ENCODE peak calls at places on chromosome 2, in six cellular contexts. D, E, W, F, J and A are unnamed samples. For H3K27me3, the result is how much of the 10 kb centered on the place peaks cover.

GRCh38 chr2:226256237-226256636 is 543.4 kb downstream of the IRS1 start:
- DNase-seq in D (no peak), E (no peak), W (no peak), F (no peak), J (no peak), A (no peak)

GRCh38 chr2:102294802-102295489 is 16.4 kb upstream of the IL1RL1 start:
- DNase-seq in D (no peak), E (no peak), W (no peak), F (no peak), J (no peak), A (no peak)

GRCh38 chr2:187369471-187369870 is 78.6 kb downstream of the CALCRL start:
- DNase-seq in D (no peak), E (no peak), W (no peak), F (no peak), J (no peak), A (no peak)

GRCh38 chr2:127558911-127559310 is 23.4 kb downstream of the MYO7B start:
- DNase-seq in D (no peak), E (no peak), W (no peak), F (no peak), J (no peak), A (no peak)

GRCh38 chr2:27781496-27781895 is 10.0 kb downstream of the MRPL33 start:
- DNase-seq in D (no peak), E (no peak), W (no peak), F (no peak), J (no peak), A (peak)

GRCh38 chr2:74051504-74051903 is 66.8 kb downstream of the TET3 start:
- DNase-seq in D (no peak), E (no peak), W (no peak), F (no peak), J (no peak), A (no peak)

GRCh38 chr2:223306371-223306770 is 254.4 kb downstream of the KCNE4 start:
- DNase-seq in D (no peak), E (peak), W (peak), F (no peak), J (no peak), A (no peak)

GRCh38 chr2:203892207-203892606 is 24.6 kb downstream of the CTLA4 start:
- DNase-seq in D (no peak), E (no peak), W (peak), F (no peak), J (no peak), A (no peak)

GRCh38 chr2:239965318-239965717 is 59.8 kb downstream of the NDUFA10 start:
- DNase-seq in D (no peak), E (no peak), W (peak), F (no peak), J (no peak), A (no peak)

GRCh38 chr2:110106642-110107041 is 9.0 kb downstream of the MALL start:
- DNase-seq in D (no peak), E (no peak), W (no peak), F (no peak), J (no peak), A (peak)

GRCh38 chr2:144942516-144943256 is 422.8 kb upstream of the ZEB2 start:
- DNase-seq in D (no peak), E (no peak), W (no peak), F (no peak), J (peak), A (no peak)

GRCh38 chr2:74916394-74916793 is 42.0 kb upstream of the POLE4 start:
- DNase-seq in D (no peak), E (no peak), W (no peak), F (no peak), J (no peak), A (no peak)

GRCh38 chr2:134244587-134244986 is 9.3 kb upstream of the MGAT5 start:
- DNase-seq in D (no peak), E (no peak), W (no peak), F (no peak), J (no peak), A (no peak)

GRCh38 chr2:10608273-10608672 is 81.5 kb downstream of the NOL10 start:
- DNase-seq in D (no peak), E (no peak), W (no peak), F (no peak), J (no peak), A (no peak)

GRCh38 chr2:149062531-149062930 is 24.0 kb downstream of the LYPD6B start:
- DNase-seq in D (no peak), E (no peak), W (no peak), F (no peak), J (no peak), A (no peak)

GRCh38 chr2:120305296-120305695 is 40.6 kb upstream of the INHBB start:
- DNase-seq in D (no peak), E (no peak), W (peak), F (peak), J (peak), A (peak)

GRCh38 chr2:84782717-84783442 is 98.0 kb downstream of the TRABD2A start:
- DNase-seq in D (no peak), E (no peak), W (no peak), F (no peak), J (no peak), A (no peak)

GRCh38 chr2:169641464-169641863 is 52.7 kb downstream of the CFAP210 start:
- DNase-seq in D (no peak), E (no peak), W (no peak), F (no peak), J (no peak), A (no peak)

GRCh38 chr2:46252891-46253659 is 44.1 kb upstream of the EPAS1 start:
- DNase-seq in D (peak), E (no peak), W (no peak), F (no peak), J (no peak), A (no peak)

GRCh38 chr2:35858216-35858615 is 497.4 kb upstream of the CRIM1 start:
- DNase-seq in D (no peak), E (no peak), W (no peak), F (no peak), J (no peak), A (no peak)

GRCh38 chr2:109260886-109261700 is 132.1 kb downstream of the SH3RF3 start:
- DNase-seq in D (no peak), E (no peak), W (peak), F (peak), J (peak), A (no peak)

GRCh38 chr2:225002039-225002655 is 40.1 kb downstream of the DOCK10 start:
- DNase-seq in D (no peak), E (peak), W (peak), F (peak), J (peak), A (peak)

GRCh38 chr2:207710814-207711740 is at the start of gene CCNYL1:
- DNase-seq in D (peak), E (peak), W (peak), F (peak), J (peak), A (peak)
- H3K27me3 ChIP-seq in D (under half), E (under half), W (under half), F (under half), J (under half), A (under half)

GRCh38 chr2:232522014-232522854 is 2.0 kb downstream of the PRSS56 start:
- DNase-seq in D (peak), E (no peak), W (peak), F (peak), J (peak), A (peak)

GRCh38 chr2:232521524-232521923 is 1.3 kb downstream of the PRSS56 start:
- DNase-seq in D (no peak), E (no peak), W (peak), F (no peak), J (no peak), A (no peak)

GRCh38 chr2:232524771-232525170 is 1.2 kb upstream of the CHRND start:
- DNase-seq in D (no peak), E (no peak), W (no peak), F (no peak), J (no peak), A (no peak)

GRCh38 chr2:232523682-232524597 is 2.0 kb upstream of the CHRND start:
- DNase-seq in D (no peak), E (no peak), W (peak), F (peak), J (peak), A (no peak)

DNA sequence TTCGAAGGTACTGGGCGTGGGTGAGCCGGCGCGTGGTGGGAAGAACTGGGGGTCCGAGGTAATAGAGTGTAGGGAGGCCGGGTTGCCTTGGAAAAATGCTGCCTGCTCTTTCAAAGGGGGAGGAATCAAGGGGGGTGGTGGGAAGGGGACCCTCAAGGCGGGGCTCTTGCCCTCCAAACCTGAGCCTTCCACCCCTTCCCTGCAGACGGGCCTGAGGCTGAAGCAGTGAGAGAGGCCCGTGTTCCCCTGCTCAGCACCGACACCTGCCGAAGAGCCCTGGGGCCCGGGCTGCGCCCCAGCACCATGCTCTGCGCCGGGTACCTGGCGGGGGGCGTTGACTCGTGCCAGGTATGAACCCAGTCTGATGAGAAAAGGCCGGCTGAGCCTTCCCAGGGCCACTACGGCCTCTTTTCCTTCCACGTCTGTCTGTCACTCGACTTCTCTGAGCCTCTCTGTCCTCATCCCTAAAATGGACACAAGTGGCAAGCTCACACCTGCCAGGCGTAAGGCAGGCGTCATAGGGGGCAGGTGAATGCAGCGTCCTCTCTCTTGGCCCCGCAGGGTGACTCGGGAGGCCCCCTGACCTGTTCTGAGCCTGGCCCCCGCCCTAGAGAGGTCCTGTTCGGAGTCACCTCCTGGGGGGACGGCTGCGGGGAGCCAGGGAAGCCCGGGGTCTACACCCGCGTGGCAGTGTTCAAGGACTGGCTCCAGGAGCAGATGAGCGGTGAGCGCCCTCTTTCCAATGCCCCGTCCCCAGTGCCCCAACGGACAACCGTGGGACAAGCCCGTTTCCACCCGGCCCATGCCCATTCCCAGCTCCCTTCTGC is 2.9 kb downstream of the PRSS56 start:
- DNase-seq in D (no peak), E (no peak), W (no peak), F (no peak), J (no peak), A (no peak)
- H3K4me3 ChIP-seq in D (peak), E (peak), W (peak), F (no peak), J (no peak), A (no peak)

GRCh38 chr2:164568317-164568716 is 53.0 kb downstream of the GRB14 start:
- DNase-seq in D (no peak), E (no peak), W (no peak), F (peak), J (no peak), A (no peak)
- H3K27me3 ChIP-seq in D (under half), E (under half), W (under half), F (under half), J (under half), A (under half)

DNA sequence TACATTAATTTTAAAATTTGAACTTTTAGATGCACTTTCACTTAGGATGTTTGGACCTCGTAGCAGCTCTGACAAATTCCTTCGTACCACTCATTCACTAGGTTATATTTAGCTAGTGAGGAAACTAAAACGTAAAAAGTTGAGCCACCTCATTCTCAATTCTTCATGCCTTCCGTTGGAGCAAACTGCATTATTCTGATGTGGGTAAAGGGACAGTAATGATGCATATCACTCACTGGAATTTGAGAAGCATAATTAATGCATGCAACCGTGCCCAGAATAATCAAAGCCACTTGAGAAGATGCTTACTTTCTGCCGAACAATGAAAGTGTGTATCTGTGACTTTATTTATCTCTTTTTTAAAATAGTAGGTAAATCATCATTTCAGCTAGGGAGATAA is 2.2 kb downstream of the CNOT9 start:
- DNase-seq in D (no peak), E (no peak), W (no peak), F (no peak), J (no peak), A (no peak)
- H3K4me3 ChIP-seq in D (peak), E (no peak), W (peak), F (no peak), J (peak), A (no peak)

GRCh38 chr2:238843476-238843875 is 4.4 kb upstream of the TWIST2 start:
- DNase-seq in D (no peak), E (no peak), W (no peak), F (no peak), J (no peak), A (no peak)
- H3K27me3 ChIP-seq in D (half or more), E (under half), W (half or more), F (under half), J (under half), A (under half)